ENCODE peak calls at places on chromosomes 4 and X, in four cellular contexts. L is neural progenitor cell, F is neuronal stem cell, R is OCI-LY7. G is an unnamed sample.

GRCh38 chr4:88382621-88383020 is 4.0 kb downstream of the HERC6 start:
- DNase-seq in F (no peak), L (no peak), R (no peak), G (no peak)

GRCh38 chr4:103443324-103443723 is 245.2 kb upstream of the CENPE start:
- DNase-seq in L (no peak), R (no peak), F (no peak), G (no peak)

GRCh38 chr4:175560628-175561027 is 251.4 kb downstream of the GPM6A start:
- DNase-seq in F (no peak), L (no peak), R (peak; percentile 58), G (peak; percentile 36)

GRCh38 chrX:116417968-116418367 is 18.4 kb upstream of the SLC6A14 start:
- DNase-seq in L (no peak), F (no peak), R (no peak), G (no peak)

GRCh38 chr4:135838889-135839288 is 1637.3 kb upstream of the PABPC4L start:
- DNase-seq in L (peak; percentile 15), F (peak; percentile 8), R (no peak), G (peak; percentile 40)

GRCh38 chr4:53914313-53915016 is 149.9 kb downstream of the CHIC2 start:
- DNase-seq in L (no peak), R (no peak), F (no peak), G (no peak)

GRCh38 chrX:47674776-47675175 is 15.8 kb upstream of the UXT start:
- DNase-seq in R (no peak), L (no peak), F (no peak), G (no peak)

GRCh38 chr4:73608677-73609594 is 11.3 kb downstream of the RASSF6 start:
- DNase-seq in R (peak; percentile 38), L (no peak), F (no peak), G (no peak)

GRCh38 chr4:38921151-38921550 is 53.5 kb downstream of the FAM114A1 start:
- DNase-seq in F (no peak), R (no peak), L (no peak), G (no peak)

GRCh38 chr4:44722001-44722400 is 4.4 kb downstream of the GNPDA2 start:
- DNase-seq in R (no peak), L (no peak), F (no peak), G (no peak)

GRCh38 chr4:13182136-13182535 is 302.0 kb downstream of the RAB28 start:
- DNase-seq in F (no peak), L (no peak), R (no peak), G (no peak)

GRCh38 chrX:55007633-55008032 is 7.5 kb downstream of the APEX2 start:
- DNase-seq in R (no peak), L (no peak), F (no peak), G (no peak)

GRCh38 chr4:141768954-141769353 is 132.6 kb downstream of the IL15 start:
- DNase-seq in L (no peak), R (no peak), F (no peak), G (peak; percentile 5)

GRCh38 chrX:110021180-110022022 is 18.5 kb downstream of the TMEM164 start:
- DNase-seq in F (no peak), L (no peak), R (no peak), G (no peak)

GRCh38 chr4:68591204-68591603 is 15.1 kb upstream of the UGT2B17 start:
- DNase-seq in L (no peak), F (no peak), R (no peak), G (no peak)

GRCh38 chr4:4334798-4335520 is 44.9 kb downstream of the ZBTB49 start:
- DNase-seq in F (peak; percentile 11), L (peak; percentile 77), R (peak; percentile 85), G (peak; percentile 79)

GRCh38 chr4:15531792-15532191 is 62.1 kb downstream of the CC2D2A start:
- DNase-seq in R (no peak), L (no peak), F (no peak), G (no peak)

DNA sequence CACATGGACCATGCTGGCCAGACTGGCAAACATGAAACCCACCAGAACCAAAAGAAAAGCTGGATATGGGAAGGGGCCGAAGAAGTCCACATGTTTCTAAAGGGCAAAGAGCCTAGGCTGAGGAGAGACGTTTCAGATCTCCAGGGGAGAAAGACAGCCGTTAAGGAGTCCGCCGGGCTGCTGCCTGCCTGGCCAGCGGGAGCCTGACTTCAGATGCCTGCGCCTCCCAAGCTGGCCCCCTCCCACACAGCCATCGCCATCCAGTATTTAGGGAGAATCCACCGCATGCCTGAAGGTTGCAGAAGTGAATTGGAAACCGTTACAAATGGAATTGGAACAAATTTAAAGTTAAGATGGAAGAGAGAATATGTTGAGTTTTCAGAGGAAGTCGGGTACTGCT is 2.9 kb downstream of the TBL1X start:
- DNase-seq in F (no peak), L (peak; percentile 29), R (no peak), G (no peak)
- H2AFZ ChIP-seq in F (no peak overlapping the region), L (no peak overlapping the region), R (no peak overlapping the region), G (no peak overlapping the region)

GRCh38 chr4:2623442-2623841 is 87.0 kb downstream of the FAM193A start:
- DNase-seq in F (no peak), L (no peak), R (no peak), G (no peak)
- H3K27ac ChIP-seq in F (no peak overlapping the region), L (no peak overlapping the region), R (no peak overlapping the region), G (peak overlapping the region; percentile 69)

GRCh38 chr4:158015241-158015640 is 157.6 kb downstream of the GASK1B start:
- DNase-seq in L (no peak), F (no peak), R (no peak), G (no peak)
- H2AFZ ChIP-seq in L (no peak overlapping the region), F (no peak overlapping the region), R (no peak overlapping the region), G (no peak overlapping the region)

DNA sequence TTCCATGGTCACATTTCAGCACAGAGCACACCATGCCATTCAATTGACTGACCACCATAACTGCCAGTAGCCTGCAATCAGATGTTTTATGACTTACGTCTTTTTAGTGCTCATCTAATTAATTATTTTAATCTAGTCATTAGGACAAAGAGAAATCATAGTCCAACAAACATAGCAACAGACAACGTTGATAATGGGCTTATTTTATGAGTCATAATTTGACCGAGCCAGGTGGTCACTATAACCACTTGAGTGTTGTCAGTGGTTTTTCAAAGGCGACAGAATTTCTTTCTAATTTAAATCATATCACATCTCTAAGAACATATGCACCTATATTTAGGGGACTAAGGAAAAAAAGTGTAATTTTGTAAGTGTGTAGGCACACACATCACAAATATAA is 1.9 kb downstream of the SEC24D start:
- DNase-seq in F (no peak), R (no peak), L (no peak), G (no peak)
- H3K27ac ChIP-seq in F (no peak overlapping the region), R (no peak overlapping the region), L (no peak overlapping the region), G (no peak overlapping the region)

DNA sequence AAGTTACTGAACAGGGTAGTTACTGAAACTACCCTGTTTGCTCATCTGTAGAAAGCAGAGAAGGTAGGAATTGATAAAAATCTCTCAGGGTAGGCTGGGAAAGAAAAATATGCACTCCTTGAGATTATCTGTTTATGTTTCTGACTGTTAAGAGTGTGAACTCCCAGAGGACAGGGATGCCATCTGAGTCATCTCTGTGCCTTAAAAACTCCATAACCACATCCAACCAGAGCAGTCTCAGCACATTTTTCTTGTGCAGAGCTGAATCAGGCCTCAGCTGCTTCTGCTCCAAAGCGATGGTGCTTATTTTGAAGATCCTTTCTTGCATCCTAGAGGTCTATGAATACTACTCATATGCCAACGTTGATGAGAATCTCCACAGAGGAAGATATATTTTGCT is 9.9 kb downstream of the CENPVL3 start:
- DNase-seq in R (no peak), F (no peak), L (no peak), G (no peak)
- H2AFZ ChIP-seq in R (no peak overlapping the region), F (no peak overlapping the region), L (no peak overlapping the region), G (no peak overlapping the region)

GRCh38 chrX:66028936-66029335 is 10.9 kb downstream of the VSIG4 start:
- DNase-seq in R (no peak), L (no peak), F (no peak), G (no peak)
- H3K27ac ChIP-seq in R (no peak overlapping the region), L (no peak overlapping the region), F (no peak overlapping the region), G (no peak overlapping the region)

DNA sequence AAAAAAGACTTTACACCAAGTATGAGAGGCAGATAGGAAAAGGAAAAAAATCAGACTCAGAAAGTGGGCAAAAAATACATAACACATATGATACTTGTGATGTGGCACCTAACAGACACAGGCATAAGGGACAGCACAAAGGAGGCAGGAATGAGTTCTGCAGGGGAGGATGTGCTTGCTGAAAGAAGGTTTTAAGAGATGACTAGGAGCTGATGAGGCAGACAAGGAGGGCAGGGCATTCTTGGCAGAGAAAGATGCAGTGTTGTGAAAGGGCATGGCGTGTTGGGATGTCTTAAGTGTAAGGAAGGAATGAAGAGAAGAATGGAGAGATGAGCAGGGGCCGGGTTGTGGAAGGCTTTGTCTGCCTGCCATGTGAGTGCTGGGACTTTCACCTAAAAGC is 49.7 kb upstream of the TMEM154 start:
- DNase-seq in R (no peak), L (no peak), F (no peak), G (no peak)
- H2AFZ ChIP-seq in R (peak overlapping the region; percentile 41), L (peak overlapping the region; percentile 57), F (peak overlapping the region; percentile 27), G (peak overlapping the region; percentile 63)

GRCh38 chr4:23856630-23857029 is 33.2 kb downstream of the PPARGC1A start:
- DNase-seq in R (no peak), F (no peak), L (no peak), G (no peak)
- H3K27ac ChIP-seq in R (no peak overlapping the region), F (no peak overlapping the region), L (no peak overlapping the region), G (no peak overlapping the region)

GRCh38 chr4:43718369-43718768 is 730.2 kb downstream of the KCTD8 start:
- DNase-seq in F (no peak), L (no peak), R (no peak), G (no peak)
- H2AFZ ChIP-seq in F (no peak overlapping the region), L (no peak overlapping the region), R (no peak overlapping the region), G (no peak overlapping the region)